ENCODE peak calls at places on chromosomes 5 and 9, in seven cellular contexts. R, K, L, I, P, J and N are unnamed samples.

GRCh38 chr5:61824396-61824795 is 481.6 kb upstream of the KIF2A start:
- DNase-seq in J (no peak), P (no peak), R (no peak), I (no peak), L (no peak), K (no peak), N (no peak)

GRCh38 chr5:158877124-158877581 is 222.6 kb downstream of the EBF1 start:
- DNase-seq in J (no peak), P (no peak), I (no peak), R (no peak), L (peak), K (no peak), N (no peak)

GRCh38 chr9:20507431-20507830 is 114.9 kb downstream of the MLLT3 start:
- DNase-seq in R (no peak), L (peak), P (no peak), I (no peak), K (no peak), J (no peak), N (no peak)

GRCh38 chr5:109692011-109692410 is 2.3 kb downstream of the MAN2A1 start:
- DNase-seq in R (no peak), I (no peak), J (no peak), L (peak), P (no peak), K (no peak), N (no peak)

GRCh38 chr9:109498195-109499060 is at the start of gene PTPN3:
- DNase-seq in I (no peak), K (peak), L (no peak), J (no peak), R (no peak), P (no peak), N (no peak)

GRCh38 chr5:173235499-173236394 is 741 bp upstream of the NKX2-5 start:
- DNase-seq in L (no peak), R (no peak), I (no peak), J (no peak), P (peak), K (no peak), N (no peak)

GRCh38 chr9:135147473-135147805 is 60.0 kb downstream of the OLFM1 start:
- DNase-seq in I (no peak), L (no peak), K (no peak), P (no peak), J (no peak), R (no peak), N (no peak)

GRCh38 chr9:7640205-7640604 is 159.4 kb downstream of the DMAC1 start:
- DNase-seq in L (no peak), R (no peak), J (no peak), I (no peak), K (no peak), P (no peak), N (no peak)

GRCh38 chr9:1922026-1922425 is 93.1 kb upstream of the SMARCA2 start:
- DNase-seq in L (no peak), R (peak), J (no peak), K (peak), I (no peak), P (no peak), N (no peak)

GRCh38 chr9:99239341-99240055 is 17.4 kb downstream of the SEC61B start:
- DNase-seq in P (no peak), R (no peak), K (no peak), J (no peak), L (peak), I (no peak), N (no peak)

GRCh38 chr5:144451187-144451973 is 280.7 kb downstream of the KCTD16 start:
- DNase-seq in K (no peak), L (no peak), I (no peak), R (no peak), P (no peak), J (no peak), N (no peak)

GRCh38 chr9:137218212-137218753 is 3.8 kb downstream of the RNF208 start:
- DNase-seq in J (no peak), I (no peak), R (no peak), L (no peak), K (no peak), P (no peak), N (no peak)

GRCh38 chr5:9686211-9686610 is 56.1 kb upstream of the TAS2R1 start:
- DNase-seq in K (no peak), J (no peak), I (no peak), P (no peak), L (peak), R (no peak), N (no peak)

GRCh38 chr9:137179761-137180160 is 7.9 kb upstream of the TMEM210 start:
- DNase-seq in R (no peak), I (no peak), K (no peak), L (no peak), J (no peak), P (no peak), N (no peak)

GRCh38 chr9:107246259-107247254 is 36.5 kb upstream of the RAD23B start:
- DNase-seq in R (no peak), P (no peak), L (no peak), J (no peak), I (no peak), K (peak), N (no peak)

GRCh38 chr9:7011395-7012067 is 253.8 kb downstream of the KDM4C start:
- DNase-seq in K (no peak), J (no peak), I (no peak), L (no peak), P (no peak), R (no peak), N (no peak)

GRCh38 chr5:55429707-55430253 is 105.0 kb downstream of the PLPP1 start:
- DNase-seq in J (no peak), I (no peak), R (peak), P (peak), L (no peak), K (no peak), N (no peak)

GRCh38 chr5:152456815-152457443 is 51.9 kb upstream of the NMUR2 start:
- DNase-seq in J (no peak), R (no peak), L (no peak), I (no peak), K (no peak), P (no peak), N (no peak)

GRCh38 chr5:152466079-152466745 is 61.1 kb upstream of the NMUR2 start:
- DNase-seq in K (no peak), P (no peak), I (no peak), R (no peak), L (no peak), J (no peak), N (no peak)

GRCh38 chr5:152464048-152464447 is 59.0 kb upstream of the NMUR2 start:
- DNase-seq in J (no peak), L (no peak), K (no peak), R (no peak), P (no peak), I (no peak), N (no peak)

GRCh38 chr5:152462021-152462721 is 57.1 kb upstream of the NMUR2 start:
- DNase-seq in L (no peak), R (no peak), I (no peak), P (no peak), K (no peak), J (no peak), N (no peak)
- TF ChIP-seq CTCF in L (no peak), R (peak), I (no peak), P (no peak), K (no peak), J (no peak), N (no peak)

DNA sequence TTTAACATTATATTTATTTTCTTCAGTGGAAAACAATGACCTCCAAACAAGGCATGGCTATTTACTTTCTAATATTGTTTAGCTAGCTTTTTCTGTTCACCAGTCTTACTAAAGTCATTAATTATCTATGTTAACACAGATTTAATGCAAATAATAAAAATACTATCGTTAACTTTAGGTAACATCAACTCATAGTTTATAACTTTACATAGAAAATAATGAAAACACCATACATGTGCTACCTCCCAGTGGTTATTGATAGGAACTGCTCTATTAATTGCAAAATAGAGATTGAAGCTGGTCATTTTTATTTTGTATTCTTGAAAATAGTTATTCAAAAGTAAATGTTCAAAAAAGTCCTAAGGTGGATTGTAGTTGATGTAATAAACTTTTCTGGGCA is 78.3 kb upstream of the HCN1 start:
- DNase-seq in J (no peak), P (no peak), L (peak), R (no peak), I (no peak), K (no peak), N (no peak)
- TF ChIP-seq CTCF in J (no peak), P (peak), L (no peak), R (no peak), I (no peak), K (no peak), N (no peak)

GRCh38 chr5:150122158-150122510 is 33.5 kb downstream of the PDGFRB start:
- DNase-seq in K (peak), R (peak), I (peak), J (peak), P (peak), L (no peak), N (peak)
- TF ChIP-seq CTCF in K (no peak), R (peak), I (no peak), J (no peak), P (no peak), L (peak), N (peak)

DNA sequence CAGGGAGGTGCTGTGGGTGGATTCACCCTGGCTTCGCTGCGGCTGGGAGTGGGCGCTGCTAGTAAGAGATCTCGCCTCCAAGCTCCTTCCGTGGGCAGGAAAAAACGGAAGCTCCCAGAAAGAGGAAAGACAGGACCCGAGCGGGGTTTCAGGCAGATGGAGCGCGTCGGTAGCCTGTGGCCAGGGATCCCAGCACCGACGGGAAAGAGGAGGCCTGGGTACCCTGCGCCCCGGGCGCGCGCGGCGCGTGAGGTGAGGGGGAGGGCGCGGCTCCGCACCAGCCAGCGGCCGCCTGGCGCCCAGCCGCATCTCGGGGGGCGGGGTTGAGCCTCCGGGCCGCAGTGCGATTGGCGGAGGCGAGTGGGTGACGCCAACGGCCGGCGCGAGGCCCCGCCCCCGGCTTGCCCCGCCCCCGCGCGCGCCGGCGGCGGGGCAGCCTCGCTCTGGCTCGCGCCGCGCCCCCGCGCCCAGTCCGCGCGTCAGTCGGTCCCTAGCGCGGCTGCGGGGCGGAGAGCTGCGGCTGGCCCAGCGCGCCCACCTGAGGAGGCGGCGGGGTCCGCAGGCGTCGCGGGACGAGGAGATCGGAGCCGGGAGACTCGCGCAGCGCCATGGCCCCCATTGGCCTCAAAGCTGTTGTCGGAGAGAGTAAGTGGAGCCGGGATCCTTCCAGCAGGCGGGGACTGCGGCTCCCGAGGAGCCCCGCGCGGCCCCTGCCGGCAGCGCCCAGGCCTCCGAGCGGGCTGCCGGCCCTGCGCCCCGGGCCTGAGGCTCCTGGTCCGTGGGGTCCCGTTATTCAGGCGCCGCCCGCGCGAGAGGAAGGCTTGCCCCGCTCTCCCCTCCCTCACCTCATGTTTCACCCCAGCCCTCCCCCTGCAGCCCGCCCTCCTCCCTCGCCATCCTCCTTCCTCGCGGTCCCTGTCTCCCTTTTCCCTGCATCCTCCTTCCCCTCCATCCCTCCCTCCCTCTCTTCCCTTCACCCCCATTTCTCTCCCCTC is at the start of gene STXBP1:
- DNase-seq in K (peak), I (peak), R (peak), J (peak), P (peak), L (peak), N (peak)
- TF ChIP-seq CTCF in K (no peak), I (no peak), R (peak), J (no peak), P (no peak), L (peak), N (no peak)

GRCh38 chr9:87524061-87524460 is 26.4 kb downstream of the DAPK1 start:
- DNase-seq in P (no peak), J (no peak), K (no peak), R (no peak), I (no peak), L (no peak), N (no peak)

GRCh38 chr9:87519415-87519989 is 21.8 kb downstream of the DAPK1 start:
- DNase-seq in K (no peak), J (no peak), I (no peak), R (no peak), P (no peak), L (no peak), N (no peak)

GRCh38 chr9:87520172-87520683 is 22.6 kb downstream of the DAPK1 start:
- DNase-seq in I (no peak), K (no peak), J (no peak), R (no peak), P (no peak), L (no peak), N (no peak)

GRCh38 chr9:87518702-87519335 is 21.2 kb downstream of the DAPK1 start:
- DNase-seq in R (no peak), P (peak), K (no peak), L (peak), J (peak), I (peak), N (no peak)

DNA sequence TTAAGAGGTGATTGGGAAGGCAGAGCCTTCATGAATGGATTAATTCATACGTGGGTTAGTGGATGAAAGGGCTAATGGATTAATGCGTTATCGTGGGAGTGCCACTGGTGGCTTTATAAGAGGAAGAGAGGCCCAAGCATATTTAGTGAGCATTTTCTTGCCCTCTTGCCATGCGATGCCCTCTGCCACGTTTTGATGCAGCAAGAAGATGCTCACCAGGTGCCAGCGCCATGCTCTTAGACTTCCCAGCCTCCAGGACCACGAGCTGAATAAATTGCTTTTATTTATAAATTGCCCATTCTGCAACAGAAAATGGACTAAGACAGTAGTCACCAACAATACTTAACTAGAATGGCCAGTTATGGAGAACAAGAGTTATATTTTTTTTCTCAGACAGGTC is 24.2 kb downstream of the DAPK1 start:
- DNase-seq in R (no peak), K (no peak), P (no peak), I (no peak), L (no peak), J (no peak), N (no peak)
- TF ChIP-seq CTCF in R (no peak), K (no peak), P (no peak), I (no peak), L (no peak), J (no peak), N (no peak)

GRCh38 chr5:167614294-167615104 is 676.9 kb upstream of the WWC1 start:
- DNase-seq in L (no peak), P (no peak), I (no peak), J (no peak), R (no peak), K (no peak), N (no peak)

GRCh38 chr5:167603135-167603534 is 688.3 kb upstream of the WWC1 start:
- DNase-seq in I (no peak), P (no peak), L (no peak), R (no peak), K (no peak), J (no peak), N (no peak)

DNA sequence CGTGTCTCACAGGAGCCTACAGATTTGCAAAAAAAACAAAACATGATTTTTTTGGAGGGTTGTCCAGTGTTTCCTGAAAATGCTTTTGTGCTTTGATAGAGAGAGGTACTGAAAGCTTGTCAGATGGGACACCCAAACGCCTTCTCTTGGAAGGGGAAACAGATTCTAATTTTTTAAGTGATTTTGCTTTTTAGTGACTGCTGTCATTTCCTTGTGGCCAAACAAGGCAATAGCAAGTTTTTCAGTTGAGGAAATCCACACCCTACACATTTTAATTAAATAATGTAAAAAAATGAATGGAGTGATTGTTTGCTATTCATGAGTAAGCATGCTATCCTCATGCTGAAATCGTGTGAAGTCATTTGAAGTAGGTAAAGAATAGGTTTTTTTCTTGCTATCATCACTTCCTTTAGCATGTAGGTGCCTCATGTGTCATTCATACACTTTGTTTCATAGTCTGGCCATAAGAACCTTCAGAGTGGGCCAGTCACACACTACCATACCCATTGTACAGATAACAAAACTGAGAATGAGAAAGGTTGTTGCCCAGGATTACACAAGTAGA is 682.7 kb upstream of the WWC1 start:
- DNase-seq in P (no peak), J (no peak), R (no peak), L (no peak), I (no peak), K (no peak), N (no peak)
- TF ChIP-seq CTCF in P (no peak), J (no peak), R (no peak), L (no peak), I (no peak), K (no peak), N (no peak)

DNA sequence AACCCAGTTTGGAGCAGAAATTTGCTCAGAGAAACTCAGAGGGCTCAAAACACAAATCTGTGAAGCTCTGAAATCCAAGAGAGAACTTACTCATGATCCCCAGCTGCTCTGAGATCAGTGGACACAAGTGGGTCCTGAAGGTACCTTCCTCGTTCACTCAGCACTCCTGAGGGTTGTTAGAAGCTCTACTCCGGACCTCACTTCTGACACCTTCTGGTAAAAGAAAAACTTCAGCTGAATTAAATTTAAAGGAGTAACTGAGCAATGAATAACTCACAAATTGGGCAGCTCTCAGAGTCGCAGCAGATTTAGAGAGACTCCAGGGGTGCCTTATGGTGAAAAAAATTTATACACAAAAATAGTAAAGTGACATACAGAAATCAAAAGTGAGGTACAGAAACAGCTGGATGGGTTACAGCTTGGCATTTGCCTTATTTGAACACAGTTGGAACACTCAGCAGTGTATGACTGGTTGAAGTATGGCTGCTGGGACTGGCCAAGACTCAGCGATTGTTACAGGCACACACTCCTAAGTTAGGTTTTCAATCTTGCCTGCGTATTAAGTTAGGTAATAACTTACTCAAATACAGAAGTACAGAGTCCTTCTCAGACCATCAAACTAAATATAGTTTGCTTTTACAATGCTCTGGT is 32.5 kb downstream of the INSL4 start:
- DNase-seq in J (no peak), P (no peak), I (no peak), K (no peak), L (peak), R (peak), N (no peak)
- TF ChIP-seq CTCF in J (peak), P (no peak), I (no peak), K (no peak), L (peak), R (peak), N (no peak)

DNA sequence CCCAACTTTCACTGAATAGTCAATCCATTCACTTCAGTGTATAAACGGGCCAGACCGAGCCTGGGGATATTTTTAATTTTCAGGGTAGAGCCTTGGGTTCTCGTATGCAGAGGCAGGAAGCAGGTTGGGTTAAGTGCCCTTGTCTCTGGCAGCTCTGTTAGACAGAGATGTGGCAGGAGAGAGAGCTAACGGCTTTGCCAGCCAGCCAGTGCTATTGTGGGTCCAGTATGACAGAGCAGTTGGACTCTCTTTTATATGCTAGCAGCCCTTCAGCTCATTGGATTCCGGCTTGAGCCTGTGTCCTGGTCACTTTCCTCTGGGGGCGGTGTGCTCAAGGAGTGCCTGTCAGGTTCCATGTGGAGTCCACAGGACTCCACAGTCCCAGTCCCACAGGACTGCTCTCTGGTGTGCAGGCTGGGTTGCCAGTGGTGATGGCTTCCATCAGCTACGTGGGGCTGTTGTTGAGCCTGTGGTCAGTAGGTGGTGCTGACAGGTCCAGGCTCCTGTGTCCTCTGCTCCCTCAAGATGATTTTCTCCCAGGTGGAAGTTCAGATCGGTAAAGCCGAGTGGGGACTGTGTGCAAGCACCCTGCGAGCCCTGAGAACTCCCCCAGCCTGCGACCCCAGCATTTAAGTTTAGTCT is 14.3 kb downstream of the CLTA start:
- DNase-seq in K (peak), I (no peak), P (peak), R (no peak), L (peak), J (no peak), N (no peak)
- TF ChIP-seq CTCF in K (no peak), I (no peak), P (peak), R (peak), L (peak), J (no peak), N (no peak)